ENCODE peak calls at places on chromosomes 1 and 21, in nine cellular contexts. F is fibroblast of the aortic adventitia, L is lower lobe of right lung, I is psoas muscle, G is transverse colon, H is mammary epithelial cell, K is MM.1S, J is BE2C, Z is heart left ventricle. M is an unnamed sample.

GRCh38 chr1:246067432-246068021 is 439.6 kb downstream of the SMYD3 start:
- DNase-seq in H (no peak), Z (no peak), K (no peak), J (no peak), F (no peak), L (no peak), G (no peak), I (no peak), M (peak; percentile 65)

GRCh38 chr1:67574221-67574620 is 110.8 kb upstream of the GADD45A start:
- DNase-seq in Z (no peak), H (no peak), K (no peak), F (no peak), I (no peak), G (no peak), L (no peak), J (no peak), M (no peak)

GRCh38 chr21:31136891-31137290 is 98.6 kb upstream of the KRTAP19-8 start:
- DNase-seq in J (peak; percentile 91), K (no peak), F (peak; percentile 23), Z (no peak), G (no peak), H (no peak), L (no peak), I (no peak), M (peak; percentile 93)

GRCh38 chr1:244450597-244451538 is 841 bp downstream of the ADSS2 start:
- DNase-seq in L (peak; percentile 70), J (peak; percentile 60), H (peak; percentile 51), F (peak; percentile 66), I (peak; percentile 77), G (peak; percentile 65), K (peak; percentile 73), Z (peak; percentile 56), M (peak; percentile 88)

GRCh38 chr1:47194314-47194713 is 4.5 kb upstream of the PDZK1IP1 start:
- DNase-seq in H (no peak), J (no peak), Z (no peak), K (no peak), I (no peak), G (no peak), L (no peak), F (no peak), M (no peak)

GRCh38 chr21:31366825-31367224 is 22.8 kb upstream of the TIAM1 start:
- DNase-seq in I (no peak), J (no peak), H (peak; percentile 95), Z (no peak), K (no peak), G (no peak), L (no peak), F (peak; percentile 83), M (peak; percentile 95)

GRCh38 chr1:225627304-225627947 is 25.5 kb downstream of the ENAH start:
- DNase-seq in K (no peak), L (no peak), J (peak; percentile 32), Z (no peak), I (no peak), F (no peak), H (no peak), G (no peak), M (no peak)

GRCh38 chr1:178628637-178629548 is 96.2 kb upstream of the RALGPS2 start:
- DNase-seq in Z (peak; percentile 13), L (no peak), I (peak; percentile 52), H (no peak), F (peak; percentile 90), G (no peak), K (no peak), J (no peak), M (peak; percentile 52)

GRCh38 chr1:153945131-153945794 is 1.3 kb downstream of the DENND4B start:
- DNase-seq in G (peak; percentile 65), Z (peak; percentile 76), I (peak; percentile 90), J (no peak), K (peak; percentile 46), L (peak; percentile 83), H (peak; percentile 57), F (peak; percentile 60), M (peak; percentile 70)

GRCh38 chr1:63949965-63950364 is 176.1 kb downstream of the ROR1 start:
- DNase-seq in F (peak; percentile 70), K (no peak), J (no peak), H (peak; percentile 12), Z (no peak), I (no peak), G (no peak), L (no peak), M (peak; percentile 63)

GRCh38 chr1:214637722-214638473 is 34.9 kb downstream of the CENPF start:
- DNase-seq in G (peak; percentile 9), H (peak; percentile 46), I (no peak), L (no peak), K (peak; percentile 50), Z (no peak), J (peak; percentile 30), F (peak; percentile 77), M (peak; percentile 82)

GRCh38 chr1:220338759-220339158 is 66.5 kb upstream of the RAB3GAP2 start:
- DNase-seq in G (no peak), K (no peak), L (no peak), I (no peak), H (no peak), Z (no peak), F (no peak), J (no peak), M (no peak)

GRCh38 chr1:160726114-160726497 is 12.9 kb upstream of the SLAMF7 start:
- DNase-seq in L (no peak), K (peak; percentile 77), I (no peak), G (no peak), F (peak; percentile 29), H (peak; percentile 49), J (no peak), Z (no peak), M (peak; percentile 6)

GRCh38 chr1:9844106-9844505 is 20.3 kb upstream of the CLSTN1 start:
- DNase-seq in H (no peak), K (no peak), G (no peak), L (peak; percentile 28), F (no peak), I (peak; percentile 40), J (no peak), Z (no peak), M (no peak)

GRCh38 chr1:181482001-181482430 is 1.3 kb upstream of the CACNA1E start:
- DNase-seq in H (no peak), K (no peak), F (no peak), J (no peak), Z (no peak), G (no peak), L (no peak), I (no peak), M (no peak)

GRCh38 chr21:37460196-37460595 is 93.6 kb downstream of the DYRK1A start:
- DNase-seq in J (no peak), K (no peak), L (no peak), I (no peak), G (no peak), H (no peak), F (no peak), Z (no peak), M (no peak)

GRCh38 chr1:15038232-15039016 is 115.1 kb upstream of the TMEM51 start:
- DNase-seq in Z (no peak), H (peak; percentile 32), L (no peak), K (peak; percentile 46), F (peak; percentile 17), J (peak; percentile 15), G (no peak), I (no peak), M (peak; percentile 51)
- TF ChIP-seq CTCF in Z (no peak), H (peak; percentile 32), L (no peak), K (peak; percentile 61), F (no peak), J (peak; percentile 35), G (no peak), I (no peak), M (peak; percentile 64)

DNA sequence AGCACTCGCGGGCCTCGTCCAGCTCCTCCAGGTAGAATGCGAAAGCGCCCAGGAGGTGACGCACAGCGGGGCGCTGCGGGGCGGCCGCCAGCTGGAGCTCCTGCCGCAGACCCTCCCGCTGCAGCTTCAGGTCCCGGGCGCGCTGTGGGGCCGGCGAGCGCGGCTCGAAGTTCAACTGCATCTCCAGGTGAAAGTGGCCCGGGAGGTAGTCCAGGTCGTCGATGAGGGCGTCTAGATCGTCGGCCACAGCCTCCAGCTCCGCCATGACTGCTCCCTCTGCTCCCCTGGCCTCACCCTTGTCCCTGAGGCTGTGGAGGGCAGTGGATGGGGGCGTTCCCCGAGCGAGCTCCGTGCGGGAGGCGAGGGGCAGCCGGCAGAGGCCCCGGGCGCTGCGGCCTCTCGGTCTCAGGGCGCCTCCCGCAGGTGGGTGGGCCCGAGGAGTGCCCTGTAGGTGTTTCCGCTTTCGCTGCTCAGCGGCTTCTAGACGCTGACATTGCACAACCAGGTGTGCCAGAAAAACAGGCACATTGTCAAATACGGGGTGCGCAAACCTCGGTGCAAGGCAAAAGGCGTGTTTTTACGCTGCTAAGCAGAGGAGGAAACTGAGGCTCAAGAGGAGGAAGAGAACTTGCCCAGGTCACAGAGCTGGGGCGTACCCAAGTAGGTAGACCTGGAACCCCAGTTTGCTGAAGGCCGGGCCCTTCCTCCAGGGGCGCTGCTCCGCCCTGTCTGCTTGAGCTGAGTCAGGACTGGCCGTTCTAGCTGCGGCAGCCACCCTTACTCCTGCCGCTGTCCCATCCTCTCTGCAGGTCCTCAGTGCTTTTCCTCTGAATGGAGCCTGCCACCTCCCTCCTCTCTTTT is at the start of gene TTC22:
- DNase-seq in F (no peak), L (peak; percentile 85), J (no peak), Z (no peak), H (peak; percentile 72), K (peak; percentile 87), I (peak; percentile 65), G (peak; percentile 88), M (no peak)
- H3K4me3 ChIP-seq in F (peak within 1 kb of the TSS; percentile 9), L (peak within 1 kb of the TSS; percentile 65), J (no peak within 1 kb of the TSS), Z (peak within 1 kb of the TSS; percentile 61), H (peak within 1 kb of the TSS; percentile 59), K (peak within 1 kb of the TSS; percentile 79), I (peak within 1 kb of the TSS; percentile 52), G (peak within 1 kb of the TSS; percentile 41), M (peak within 1 kb of the TSS; percentile 32)

GRCh38 chr1:154989195-154989860 is 4.1 kb upstream of the LENEP start:
- DNase-seq in L (no peak), I (peak; percentile 50), H (no peak), F (no peak), K (no peak), J (no peak), G (no peak), Z (no peak), M (no peak)
- TF ChIP-seq CTCF in L (no peak), I (no peak), H (no peak), F (no peak), K (no peak), J (no peak), G (no peak), Z (no peak), M (no peak)

GRCh38 chr21:41361053-41361785 is 608 bp upstream of the MX2 start:
- DNase-seq in I (no peak), H (no peak), K (no peak), J (no peak), L (no peak), Z (no peak), F (no peak), G (no peak), M (no peak)

GRCh38 chr21:41360072-41360821 is 1.6 kb upstream of the MX2 start:
- DNase-seq in J (no peak), K (no peak), L (no peak), H (peak; percentile 21), I (peak; percentile 77), G (peak; percentile 73), F (peak; percentile 63), Z (no peak), M (peak; percentile 15)

GRCh38 chr21:41362605-41363369 is 960 bp downstream of the MX2 start:
- DNase-seq in J (no peak), F (no peak), G (no peak), K (no peak), Z (no peak), L (no peak), I (no peak), H (no peak), M (no peak)

GRCh38 chr21:41363370-41364270 is 1.8 kb downstream of the MX2 start:
- DNase-seq in F (no peak), L (no peak), G (no peak), Z (no peak), J (no peak), H (no peak), I (no peak), K (no peak), M (no peak)

GRCh38 chr21:41361786-41362604 is at the start of gene MX2:
- DNase-seq in J (no peak), H (no peak), G (peak; percentile 71), L (peak; percentile 80), K (peak; percentile 89), I (peak; percentile 87), Z (peak; percentile 81), F (peak; percentile 79), M (peak; percentile 69)
- H3K4me3 ChIP-seq in J (no peak within 1 kb of the TSS), H (no peak within 1 kb of the TSS), G (no peak within 1 kb of the TSS), L (peak within 1 kb of the TSS; percentile 50), K (peak within 1 kb of the TSS; percentile 22), I (peak within 1 kb of the TSS; percentile 51), Z (peak within 1 kb of the TSS; percentile 67), F (peak within 1 kb of the TSS; percentile 53), M (no peak within 1 kb of the TSS)

M was measured in choroid plexus epithelial cell.